ENCODE peak calls at places on chromosomes 3 and 15, in ten cellular contexts. R is GM13976, N is fibroblast of pulmonary artery, V is fibroblast of mammary gland, O is mammary epithelial cell, P is sigmoid colon, W is osteocyte, K is ovary, J is tibial nerve, E is endothelial cell. H is an unnamed sample.

GRCh38 chr3:10442151-10442795 is 63.1 kb downstream of the ATP2B2 start:
- DNase-seq in R (no peak), J (no peak), O (no peak), P (no peak), V (peak; percentile 25), E (no peak), K (no peak), N (no peak), W (no peak), H (no peak)

GRCh38 chr3:107916166-107916565 is 174.7 kb downstream of the CD47 start:
- DNase-seq in O (no peak), E (no peak), V (no peak), W (no peak), N (no peak), K (no peak), J (no peak), R (no peak), P (no peak), H (no peak)

GRCh38 chr15:62392411-62392810 is 227.3 kb upstream of the C2CD4B start:
- DNase-seq in J (no peak), R (no peak), O (no peak), P (no peak), N (no peak), E (peak; percentile 6), W (no peak), K (no peak), V (peak; percentile 54), H (no peak)

GRCh38 chr15:40639677-40640076 is 45.6 kb downstream of the KNL1 start:
- DNase-seq in N (no peak), E (no peak), R (no peak), V (no peak), O (no peak), K (no peak), J (no peak), P (no peak), W (no peak), H (no peak)

GRCh38 chr3:60282840-60283239 is 968.4 kb downstream of the FHIT start:
- DNase-seq in E (no peak), O (no peak), N (no peak), W (no peak), R (no peak), P (no peak), J (no peak), K (no peak), V (no peak), H (no peak)

GRCh38 chr3:33438284-33438668 is 1.9 kb downstream of the UBP1 start:
- DNase-seq in J (no peak), W (no peak), R (no peak), P (no peak), N (peak; percentile 40), V (peak; percentile 68), K (no peak), O (peak; percentile 58), E (no peak), H (no peak)

GRCh38 chr3:133124511-133124910 is 86.3 kb downstream of the TMEM108 start:
- DNase-seq in P (no peak), J (no peak), O (no peak), W (no peak), K (no peak), V (no peak), E (no peak), R (no peak), N (peak; percentile 13), H (no peak)

GRCh38 chr15:29123991-29124390 is 145.6 kb downstream of the NSMCE3 start:
- DNase-seq in O (no peak), J (no peak), P (peak; percentile 55), N (no peak), E (no peak), K (no peak), W (no peak), R (no peak), V (no peak), H (no peak)

GRCh38 chr3:143103633-143104032 is 15.9 kb upstream of the CHST2 start:
- DNase-seq in O (no peak), E (no peak), R (no peak), W (no peak), J (no peak), N (no peak), P (no peak), K (no peak), V (no peak), H (no peak)

GRCh38 chr3:189334064-189334920 is 162.5 kb downstream of the TPRG1 start:
- DNase-seq in P (no peak), R (no peak), N (no peak), O (peak; percentile 81), J (no peak), E (no peak), W (no peak), K (no peak), V (peak; percentile 17), H (no peak)

GRCh38 chr3:127997961-127998360 is 54.3 kb upstream of the SEC61A1 start:
- DNase-seq in K (no peak), R (no peak), P (no peak), W (peak; percentile 69), O (no peak), E (no peak), J (no peak), N (no peak), V (no peak), H (no peak)

GRCh38 chr3:122689587-122689986 is 8.9 kb downstream of the PARP14 start:
- DNase-seq in N (peak; percentile 52), J (no peak), O (no peak), R (no peak), P (no peak), E (no peak), V (peak; percentile 56), K (no peak), W (no peak), H (no peak)

GRCh38 chr15:96503276-96503675 is 172.8 kb downstream of the NR2F2 start:
- DNase-seq in N (no peak), P (no peak), O (no peak), V (no peak), W (peak; percentile 44), R (no peak), E (no peak), K (no peak), J (no peak), H (no peak)

GRCh38 chr15:101088788-101089578 is 162.9 kb downstream of the CHSY1 start:
- DNase-seq in R (peak; percentile 90), O (peak; percentile 33), W (peak; percentile 93), N (peak; percentile 55), E (peak; percentile 89), J (peak; percentile 79), P (peak; percentile 82), K (peak; percentile 75), V (peak; percentile 51), H (no peak)

GRCh38 chr3:63661242-63661641 is 8.8 kb downstream of the SNTN start:
- DNase-seq in O (no peak), R (no peak), V (peak; percentile 26), J (no peak), P (no peak), E (no peak), W (no peak), K (no peak), N (peak; percentile 8), H (no peak)
- TF ChIP-seq CTCF in O (peak; percentile 24), R (no peak), V (peak; percentile 34), J (no peak), P (no peak), E (no peak), W (no peak), K (no peak), N (peak; percentile 25), H (peak; percentile 15)

DNA sequence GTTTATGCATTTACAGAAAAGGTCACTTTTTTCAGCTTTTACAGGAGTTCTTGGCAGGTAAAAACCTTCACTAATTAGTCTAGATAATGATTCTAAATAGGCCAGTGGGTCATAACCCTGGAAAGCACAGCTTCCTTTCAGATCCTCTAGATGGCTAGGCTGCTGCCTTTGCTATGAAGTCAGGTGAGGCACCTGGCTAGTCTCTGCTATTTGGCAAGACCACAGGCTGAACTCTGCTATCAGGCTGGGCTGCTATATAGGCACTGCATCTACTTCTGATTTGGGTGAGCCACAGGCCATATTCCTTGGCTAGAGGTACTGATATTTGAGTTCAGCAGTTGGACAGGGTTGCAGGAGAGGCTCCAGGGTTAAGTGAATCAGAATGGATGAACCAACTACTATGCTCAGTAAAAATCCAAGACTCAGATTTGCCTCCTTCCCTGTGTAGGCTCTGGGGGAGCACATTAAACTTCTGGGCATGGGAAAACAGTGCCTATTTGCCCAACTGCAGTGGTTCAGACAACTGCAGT is 665.7 kb upstream of the TBL1XR1 start:
- DNase-seq in P (no peak), N (no peak), O (no peak), R (no peak), J (no peak), E (no peak), V (no peak), K (no peak), W (no peak), H (no peak)
- TF ChIP-seq CTCF in P (no peak), N (no peak), O (no peak), R (no peak), J (no peak), E (no peak), V (no peak), K (no peak), W (no peak), H (no peak)

GRCh38 chr3:59191651-59192050 is 141.8 kb upstream of the CFAP20DC start:
- DNase-seq in N (no peak), W (no peak), K (no peak), J (no peak), R (no peak), P (no peak), E (no peak), O (peak; percentile 34), V (no peak), H (no peak)

GRCh38 chr3:59189561-59190338 is 139.9 kb upstream of the CFAP20DC start:
- DNase-seq in P (no peak), R (no peak), O (peak; percentile 54), V (peak; percentile 2), N (no peak), W (no peak), J (no peak), K (no peak), E (no peak), H (no peak)

GRCh38 chr3:59186735-59187134 is 136.9 kb upstream of the CFAP20DC start:
- DNase-seq in W (no peak), J (no peak), P (no peak), O (no peak), E (no peak), N (no peak), K (no peak), V (no peak), R (no peak), H (no peak)

GRCh38 chr3:59180006-59180405 is 130.2 kb upstream of the CFAP20DC start:
- DNase-seq in R (no peak), P (no peak), E (no peak), V (no peak), O (no peak), J (no peak), W (no peak), K (no peak), N (no peak), H (no peak)

GRCh38 chr3:59185586-59186381 is 136.0 kb upstream of the CFAP20DC start:
- DNase-seq in P (no peak), W (no peak), J (no peak), V (peak; percentile 23), O (peak; percentile 24), E (no peak), N (no peak), K (no peak), R (no peak), H (peak; percentile 48)
- TF ChIP-seq CTCF in P (no peak), W (no peak), J (no peak), V (no peak), O (no peak), E (no peak), N (no peak), K (no peak), R (no peak), H (no peak)

GRCh38 chr3:87766736-87767135 is 292.1 kb downstream of the CGGBP1 start:
- DNase-seq in J (no peak), O (no peak), P (no peak), R (no peak), V (no peak), E (no peak), W (no peak), K (no peak), N (no peak), H (no peak)

GRCh38 chr3:87771338-87772059 is 287.3 kb downstream of the CGGBP1 start:
- DNase-seq in K (no peak), W (no peak), V (peak; percentile 35), P (peak; percentile 56), J (no peak), E (peak; percentile 26), O (peak; percentile 25), R (peak; percentile 18), N (peak; percentile 30), H (no peak)
- TF ChIP-seq CTCF in K (no peak), W (peak; percentile 60), V (peak; percentile 62), P (no peak), J (peak; percentile 47), E (peak; percentile 70), O (peak; percentile 78), R (peak; percentile 59), N (peak; percentile 52), H (peak; percentile 57)